ENCODE peak calls at places on chromosome 21, in eight cellular contexts. O is left cardiac atrium; A is right lobe of liver; G is GM03348; P is cardiac fibroblast; K is stimulated activated CD4-positive, alpha-beta T cell treated with anti-CD3 and anti-CD28 coated beads, Interleukin-1b, Interleukin-23, amount 100 ng/mL, for 4 hours; U is MCF 10A; R is central memory CD4-positive, alpha-beta T cell. J is an unnamed sample.

GRCh38 chr21:46325073-46325912 is 1.3 kb downstream of the PCNT start:
- DNase-seq in O (peak), A (peak), G (peak), P (peak), K (peak), U (peak), R (peak), J (peak)

GRCh38 chr21:37061926-37062591 is 10.8 kb downstream of the PIGP start:
- DNase-seq in O (no peak), A (no peak), G (peak), P (peak), K (no peak), U (no peak), R (no peak), J (no peak)

GRCh38 chr21:41664881-41665765 is 101.7 kb downstream of the RIPK4 start:
- DNase-seq in O (peak), A (no peak), G (peak), P (peak), K (no peak), U (peak), R (no peak), J (no peak)

GRCh38 chr21:28885853-28886177 is 106.9 kb downstream of the LTN1 start:
- DNase-seq in O (no peak), A (no peak), G (peak), P (no peak), K (no peak), U (no peak), R (no peak), J (no peak)

GRCh38 chr21:45496151-45496967 is 45.9 kb downstream of the SLC19A1 start:
- DNase-seq in O (peak), A (peak), G (no peak), P (no peak), K (no peak), U (no peak), R (no peak), J (no peak)

GRCh38 chr21:16117331-16117730 is 387.5 kb downstream of the USP25 start:
- DNase-seq in O (no peak), A (no peak), G (no peak), P (peak), K (no peak), U (no peak), R (no peak), J (no peak)

GRCh38 chr21:28148400-28149064 is 844.1 kb downstream of the LTN1 start:
- DNase-seq in O (no peak), A (no peak), G (no peak), P (peak), K (no peak), U (peak), R (no peak), J (no peak)

GRCh38 chr21:42276076-42276475 is 39.1 kb downstream of the TFF3 start:
- DNase-seq in O (no peak), A (peak), G (no peak), P (no peak), K (no peak), U (no peak), R (no peak), J (no peak)

GRCh38 chr21:31180256-31181088 is 142.2 kb upstream of the KRTAP19-8 start:
- DNase-seq in O (no peak), A (no peak), G (peak), P (peak), K (no peak), U (peak), R (no peak), J (no peak)

GRCh38 chr21:42193131-42193671 is 25.7 kb upstream of the ABCG1 start:
- DNase-seq in O (no peak), A (no peak), G (no peak), P (peak), K (no peak), U (no peak), R (peak), J (peak)

GRCh38 chr21:20013851-20014250 is 984.4 kb upstream of the NCAM2 start:
- DNase-seq in O (no peak), A (no peak), G (no peak), P (no peak), K (no peak), U (no peak), R (no peak), J (no peak)

J was measured in stimulated activated naive CD8-positive, alpha-beta T cell treated with anti-CD3 and anti-CD28 coated beads, Interleukin-15, amount 100 ng/mL, for 72 hours.